ENCODE peak calls at places on chromosomes 5 and 9, in eight cellular contexts. O is A549, F is sigmoid colon, P is ovary, W is body of pancreas, G is HepG2, L is HCT116, B is uterus. K is an unnamed sample.

GRCh38 chr5:102843997-102844396 is 88.9 kb downstream of the PAM start:
- DNase-seq in O (no peak), F (no peak), P (no peak), W (no peak), G (no peak), L (no peak), B (no peak), K (no peak)

GRCh38 chr5:73945505-73945904 is 319.5 kb downstream of the ARHGEF28 start:
- DNase-seq in O (no peak), F (no peak), P (no peak), W (peak; percentile 38), G (no peak), L (no peak), B (no peak), K (peak; percentile 28)

GRCh38 chr9:78213696-78214095 is 22.2 kb upstream of the CEP78 start:
- DNase-seq in O (no peak), F (no peak), P (no peak), W (no peak), G (peak; percentile 5), L (no peak), B (no peak), K (peak; percentile 22)

GRCh38 chr5:105968961-105969360 is 1701.8 kb downstream of the EFNA5 start:
- DNase-seq in O (no peak), F (no peak), P (no peak), W (no peak), G (no peak), L (no peak), B (no peak), K (no peak)

GRCh38 chr9:76904661-76905457 is 1.1 kb downstream of the PRUNE2 start:
- DNase-seq in O (no peak), F (no peak), P (no peak), W (no peak), G (no peak), L (no peak), B (no peak), K (no peak)

GRCh38 chr5:147290261-147290660 is 55.4 kb downstream of the STK32A start:
- DNase-seq in O (no peak), F (no peak), P (no peak), W (peak; percentile 32), G (no peak), L (no peak), B (no peak), K (no peak)

GRCh38 chr5:55601209-55601618 is 66.5 kb upstream of the PLPP1 start:
- DNase-seq in O (peak; percentile 63), F (peak; percentile 95), P (peak; percentile 36), W (peak; percentile 65), G (peak; percentile 93), L (no peak), B (peak; percentile 90), K (no peak)

GRCh38 chr9:120914953-120915352 is 11.6 kb downstream of the TRAF1 start:
- DNase-seq in O (no peak), F (no peak), P (no peak), W (no peak), G (no peak), L (no peak), B (no peak), K (no peak)

GRCh38 chr5:149036168-149036567 is 26.7 kb downstream of the SH3TC2 start:
- DNase-seq in O (no peak), F (no peak), P (no peak), W (no peak), G (no peak), L (no peak), B (no peak), K (no peak)
- H3K4me3 ChIP-seq in O (no peak overlapping the region), F (no peak overlapping the region), P (no peak overlapping the region), W (no peak overlapping the region), G (no peak overlapping the region), L (no peak overlapping the region), B (no peak overlapping the region), K (no peak overlapping the region)

GRCh38 chr9:21060919-21061561 is 16.7 kb downstream of the IFNB1 start:
- DNase-seq in O (no peak), F (no peak), P (no peak), W (no peak), G (no peak), L (no peak), B (no peak), K (peak; percentile 69)
- TF ChIP-seq CTCF in O (no peak), F (no peak), P (no peak), W (no peak), G (no peak), L (no peak), B (no peak), K (no peak)

GRCh38 chr9:35829084-35829763 is at the start of gene TMEM8B:
- DNase-seq in O (peak; percentile 97), F (peak; percentile 99), P (peak; percentile 98), W (peak; percentile 96), G (peak; percentile 83), L (peak; percentile 76), B (peak; percentile 99), K (peak; percentile 84)
- TF ChIP-seq POLR2A in O (no peak), F (peak; percentile 21), P (peak; percentile 62), W (peak; percentile 56), G (no peak), L (no peak), B (peak; percentile 55), K (peak; percentile 24)

GRCh38 chr9:117703538-117703937 is 665 bp upstream of the TLR4 start:
- DNase-seq in O (no peak), F (no peak), P (no peak), W (no peak), G (no peak), L (no peak), B (no peak), K (no peak)
- H3K4me3 ChIP-seq in O (no peak overlapping the region), F (no peak overlapping the region), P (peak overlapping the region; percentile 27), W (no peak overlapping the region), G (no peak overlapping the region), L (no peak overlapping the region), B (no peak overlapping the region), K (peak overlapping the region; percentile 76)

DNA sequence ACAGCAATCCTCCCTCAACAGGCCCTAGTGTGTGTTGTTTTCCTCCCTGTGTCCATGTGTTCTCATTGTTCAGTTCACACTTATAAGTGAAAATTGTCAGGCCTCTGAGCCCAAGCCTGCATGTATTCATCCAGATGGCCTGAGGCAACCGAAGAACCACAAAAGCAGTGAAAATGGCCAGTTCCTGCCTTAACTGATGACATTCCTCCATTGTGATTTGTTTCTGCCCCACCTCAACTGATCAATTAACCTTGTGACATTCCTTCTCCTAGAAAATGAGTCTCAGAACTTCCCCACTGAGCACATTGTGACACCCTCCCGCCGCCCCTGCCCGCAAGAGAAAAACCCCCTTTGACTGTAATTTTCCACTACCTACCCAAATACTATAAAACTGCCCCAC is 17.4 kb upstream of the TRPC7 start:
- DNase-seq in O (no peak), F (no peak), P (no peak), W (no peak), G (no peak), L (no peak), B (no peak), K (no peak)
- TF ChIP-seq CTCF in O (no peak), F (no peak), P (no peak), W (no peak), G (no peak), L (no peak), B (no peak), K (no peak)

GRCh38 chr9:27457445-27457844 is 66.6 kb upstream of the IFNK start:
- DNase-seq in O (no peak), F (no peak), P (peak; percentile 43), W (no peak), G (no peak), L (no peak), B (no peak), K (no peak)

GRCh38 chr9:27462846-27463245 is 61.2 kb upstream of the IFNK start:
- DNase-seq in O (no peak), F (no peak), P (no peak), W (no peak), G (no peak), L (no peak), B (no peak), K (no peak)

GRCh38 chr9:27462434-27462833 is 61.7 kb upstream of the IFNK start:
- DNase-seq in O (no peak), F (no peak), P (no peak), W (no peak), G (no peak), L (no peak), B (no peak), K (no peak)

DNA sequence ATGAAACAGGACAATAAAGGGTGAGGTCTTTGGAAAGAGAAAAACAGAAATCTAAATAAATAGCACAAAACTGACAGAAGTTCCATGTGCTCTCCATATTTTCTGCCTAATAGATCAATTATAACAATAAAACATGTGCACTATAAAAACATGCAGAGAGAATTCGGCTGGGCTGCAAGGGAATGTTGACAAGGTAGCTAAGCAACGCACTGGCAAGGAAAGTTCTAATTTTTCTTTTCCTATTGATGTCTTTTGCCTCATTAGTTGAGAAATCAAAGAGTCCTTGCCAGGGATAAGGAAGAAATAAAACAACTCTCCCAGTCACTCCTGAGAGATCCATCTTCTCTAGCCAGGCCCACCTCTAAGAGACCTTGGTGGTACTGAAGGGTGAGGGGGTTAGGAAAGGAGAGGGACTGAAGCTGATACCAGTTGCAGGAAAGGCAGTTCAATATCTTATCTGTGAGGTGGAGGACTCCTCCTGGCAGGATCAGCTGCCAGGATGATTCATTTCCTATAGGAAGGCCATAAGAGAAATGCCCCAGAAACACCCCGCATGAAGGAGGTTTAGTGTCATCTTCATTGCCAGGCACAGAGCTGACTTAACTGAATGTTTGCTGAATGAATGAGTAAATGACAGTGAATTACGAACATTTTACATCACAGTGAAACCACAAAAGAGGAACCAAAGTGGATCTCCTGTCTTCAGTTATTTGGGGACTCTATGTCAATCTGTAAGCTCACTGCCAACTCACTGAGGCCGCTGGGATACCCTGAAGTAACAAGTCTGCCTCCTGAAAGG is 63.7 kb upstream of the IFNK start:
- DNase-seq in O (peak; percentile 36), F (no peak), P (no peak), W (no peak), G (no peak), L (no peak), B (no peak), K (peak; percentile 68)
- TF ChIP-seq POLR2A in O (no peak), F (no peak), P (no peak), W (no peak), G (no peak), L (no peak), B (no peak), K (no peak)